ENCODE peak calls at places on chromosomes 16 and 17, in eight cellular contexts. C is heart right ventricle; O is left ventricle myocardium inferior; G is stomach; S is iPS DF 6.9; I is CD8-positive, alpha-beta memory T cell; Z is CD8-positive, alpha-beta T cell; R is neuronal stem cell. T is an unnamed sample.

GRCh38 chr17:76124582-76125390 is 16.3 kb downstream of the FOXJ1 start:
- DNase-seq in C (no peak), O (no peak), G (no peak), S (no peak), I (no peak), Z (no peak), R (no peak), T (no peak)

GRCh38 chr16:85847681-85848601 is 48.4 kb downstream of the COX4I1 start:
- DNase-seq in C (no peak), O (no peak), G (no peak), S (no peak), I (no peak), Z (no peak), R (no peak), T (no peak)

GRCh38 chr17:34820922-34821321 is 140.3 kb downstream of the CCT6B start:
- DNase-seq in C (no peak), O (no peak), G (no peak), S (no peak), I (no peak), Z (no peak), R (no peak), T (no peak)

GRCh38 chr17:5584971-5585794 is 874 bp upstream of the NLRP1 start:
- DNase-seq in C (no peak), O (peak; percentile 26), G (no peak), S (no peak), I (no peak), Z (no peak), R (no peak), T (peak; percentile 83)

GRCh38 chr17:4679652-4680051 is 24.3 kb downstream of the PELP1 start:
- DNase-seq in C (no peak), O (no peak), G (no peak), S (no peak), I (no peak), Z (no peak), R (no peak), T (no peak)

GRCh38 chr17:4833941-4834501 is 881 bp downstream of the MINK1 start:
- DNase-seq in C (no peak), O (no peak), G (no peak), S (no peak), I (peak; percentile 25), Z (no peak), R (no peak), T (no peak)

GRCh38 chr16:80938035-80938927 is 68.4 kb downstream of the CMC2 start:
- DNase-seq in C (no peak), O (no peak), G (no peak), S (no peak), I (no peak), Z (no peak), R (peak; percentile 75), T (no peak)

GRCh38 chr17:3554440-3554839 is 3.2 kb downstream of the TRPV3 start:
- DNase-seq in C (no peak), O (no peak), G (no peak), S (no peak), I (no peak), Z (no peak), R (no peak), T (no peak)

GRCh38 chr16:4179020-4179419 is 62.8 kb upstream of the ADCY9 start:
- DNase-seq in C (peak; percentile 24), O (peak; percentile 22), G (no peak), S (no peak), I (no peak), Z (no peak), R (no peak), T (no peak)

GRCh38 chr17:65918921-65919546 is 272.9 kb downstream of the CEP112 start:
- DNase-seq in C (no peak), O (no peak), G (no peak), S (no peak), I (no peak), Z (no peak), R (no peak), T (no peak)

GRCh38 chr17:45221081-45221996 is at the start of gene FMNL1:
- DNase-seq in C (peak; percentile 73), O (peak; percentile 76), G (peak; percentile 68), S (no peak), I (peak; percentile 68), Z (peak; percentile 63), R (no peak), T (no peak)

GRCh38 chr17:78999947-79000395 is 9.6 kb downstream of the CANT1 start:
- DNase-seq in C (no peak), O (no peak), G (no peak), S (no peak), I (no peak), Z (no peak), R (no peak), T (no peak)

GRCh38 chr16:29899516-29900101 is at the start of gene SEZ6L2:
- DNase-seq in C (peak; percentile 81), O (peak; percentile 31), G (peak; percentile 89), S (peak; percentile 85), I (no peak), Z (no peak), R (peak; percentile 84), T (peak; percentile 92)

GRCh38 chr16:29901607-29901945 is 1.3 kb downstream of the ASPHD1 start:
- DNase-seq in C (no peak), O (no peak), G (no peak), S (no peak), I (no peak), Z (no peak), R (no peak), T (no peak)

GRCh38 chr16:29898786-29899515 is 399 bp downstream of the SEZ6L2 start:
- DNase-seq in C (no peak), O (no peak), G (peak; percentile 71), S (no peak), I (no peak), Z (no peak), R (peak; percentile 33), T (no peak)

GRCh38 chr16:29900102-29900887 is at the start of gene ASPHD1:
- DNase-seq in C (no peak), O (peak; percentile 71), G (peak; percentile 84), S (no peak), I (peak; percentile 82), Z (peak; percentile 71), R (peak; percentile 61), T (peak; percentile 87)

DNA sequence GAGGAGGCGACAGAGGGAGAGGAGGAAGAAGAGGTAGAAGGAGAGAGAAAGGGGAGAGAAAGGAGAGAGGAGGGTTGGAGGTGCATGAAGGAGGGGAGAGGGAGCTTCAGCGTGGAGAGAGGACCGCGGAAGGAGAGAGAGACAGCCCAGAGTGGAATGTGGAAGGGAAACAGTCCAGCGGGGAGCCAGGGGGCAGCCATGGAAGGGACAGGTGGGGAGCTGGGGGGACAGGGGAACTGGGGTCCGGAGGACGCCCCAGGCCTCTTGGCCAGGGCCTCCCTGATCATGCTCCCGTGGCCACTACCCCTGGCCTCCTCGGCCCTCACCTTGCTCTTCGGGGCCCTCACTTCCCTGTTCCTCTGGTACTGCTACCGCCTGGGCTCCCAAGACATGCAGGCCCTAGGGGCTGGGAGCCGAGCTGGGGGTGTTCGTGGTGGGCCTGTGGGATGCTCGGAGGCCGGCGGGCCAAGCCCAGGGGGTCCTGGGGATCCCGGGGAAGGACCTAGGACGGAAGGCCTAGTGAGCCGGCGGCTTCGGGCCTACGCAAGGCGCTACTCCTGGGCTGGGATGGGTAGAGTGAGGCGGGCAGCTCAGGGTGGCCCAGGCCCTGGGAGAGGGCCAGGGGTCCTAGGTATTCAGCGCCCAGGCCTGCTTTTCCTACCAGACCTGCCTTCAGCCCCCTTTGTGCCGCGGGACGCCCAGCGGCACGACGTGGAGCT is 759 bp downstream of the ASPHD1 start:
- DNase-seq in C (no peak), O (no peak), G (peak; percentile 25), S (no peak), I (no peak), Z (no peak), R (no peak), T (no peak)
- H3K9me3 ChIP-seq in C (no peaks in the 10 kb centered on the region), O (no peaks in the 10 kb centered on the region), G (no peaks in the 10 kb centered on the region), S (no peaks in the 10 kb centered on the region), I (no peaks in the 10 kb centered on the region), Z (no peaks in the 10 kb centered on the region), R (no peaks in the 10 kb centered on the region), T (no peaks in the 10 kb centered on the region)

GRCh38 chr17:19003966-19004600 is 481 bp downstream of the FAM83G start:
- DNase-seq in C (no peak), O (no peak), G (peak; percentile 59), S (no peak), I (peak; percentile 65), Z (peak; percentile 29), R (peak; percentile 32), T (no peak)
- H3K27ac ChIP-seq in C (no peak overlapping the region), O (no peak overlapping the region), G (peak overlapping the region; percentile 88), S (no peak overlapping the region), I (peak overlapping the region; percentile 59), Z (peak overlapping the region; percentile 40), R (peak overlapping the region; percentile 13), T (peak overlapping the region; percentile 84)

GRCh38 chr17:60491771-60492170 is 34.3 kb downstream of the APPBP2 start:
- DNase-seq in C (no peak), O (no peak), G (no peak), S (no peak), I (no peak), Z (no peak), R (no peak), T (no peak)
- H3K9me3 ChIP-seq in C (peaks cover 6% of the 10 kb centered on the region), O (peaks cover 12% of the 10 kb centered on the region), G (peaks cover 5% of the 10 kb centered on the region), S (peaks cover 1% of the 10 kb centered on the region), I (no peaks in the 10 kb centered on the region), Z (peaks cover 16% of the 10 kb centered on the region), R (peaks cover 17% of the 10 kb centered on the region), T (peaks cover 23% of the 10 kb centered on the region)

DNA sequence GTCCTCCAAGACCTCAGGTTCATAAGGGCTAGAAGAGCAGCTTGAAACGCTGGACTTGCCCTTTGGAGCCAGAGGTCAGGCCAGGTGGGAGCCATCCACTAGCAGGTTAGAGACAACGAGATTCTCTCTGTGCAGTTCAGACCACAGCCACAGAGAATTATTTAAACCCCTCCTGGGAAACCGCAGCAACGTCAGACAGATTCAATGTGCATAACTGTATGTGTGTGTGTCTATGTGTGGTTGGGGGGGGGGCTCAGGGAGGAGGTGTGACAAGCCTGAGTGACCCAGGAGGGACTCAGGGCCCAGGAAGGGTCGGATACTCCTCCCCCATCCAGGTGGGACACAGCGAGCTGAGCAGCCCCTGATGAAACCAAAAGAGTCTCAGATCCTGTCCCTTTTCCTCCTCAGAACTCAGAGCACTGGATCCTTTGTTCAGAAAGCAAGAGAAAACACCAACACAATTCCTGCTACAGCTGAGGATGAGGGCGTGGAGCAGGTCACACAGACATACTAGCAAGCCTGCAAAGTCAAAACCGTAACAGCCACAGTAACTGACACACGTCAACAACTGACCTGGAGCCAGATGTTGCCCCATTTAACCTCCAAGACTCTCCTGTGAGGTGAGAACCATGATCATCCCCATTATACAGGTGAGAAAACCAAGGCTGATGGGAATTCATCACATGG is 66.8 kb downstream of the XYLT1 start:
- DNase-seq in C (no peak), O (no peak), G (no peak), S (no peak), I (no peak), Z (no peak), R (no peak), T (no peak)
- H3K27ac ChIP-seq in C (no peak overlapping the region), O (no peak overlapping the region), G (no peak overlapping the region), S (no peak overlapping the region), I (no peak overlapping the region), Z (no peak overlapping the region), R (no peak overlapping the region), T (no peak overlapping the region)

GRCh38 chr16:68563631-68564366 is 24.7 kb downstream of the ZFP90 start:
- DNase-seq in C (no peak), O (no peak), G (no peak), S (no peak), I (no peak), Z (no peak), R (no peak), T (no peak)
- H3K9me3 ChIP-seq in C (peaks cover 100% of the 10 kb centered on the region), O (peaks cover 100% of the 10 kb centered on the region), G (peaks cover 79% of the 10 kb centered on the region), S (peaks cover 23% of the 10 kb centered on the region), I (peaks cover 89% of the 10 kb centered on the region), Z (peaks cover 68% of the 10 kb centered on the region), R (peaks cover 59% of the 10 kb centered on the region), T (peaks cover 70% of the 10 kb centered on the region)

T was measured in RWPE2.